ENCODE peak calls at places on chromosomes 16 and 17, in six cellular contexts. Z, W, O, U, N and A are unnamed samples.
A peak's percentile ranks its signal among the peaks of the same experiment; 100 is the strongest.

GRCh38 chr16:27852681-27853080 is 210.8 kb downstream of the GSG1L start:
- DNase-seq in Z (peak; percentile 8), W (no peak), O (no peak), U (no peak), N (no peak), A (no peak)

GRCh38 chr16:29664133-29664912 is 1.3 kb downstream of the SPN start:
- DNase-seq in Z (peak; percentile 56), W (no peak), O (no peak), U (peak; percentile 60), N (no peak), A (peak; percentile 31)

GRCh38 chr17:74842599-74843351 is 16.9 kb downstream of the GRIN2C start:
- DNase-seq in Z (peak; percentile 75), W (peak; percentile 37), O (peak; percentile 67), U (no peak), N (no peak), A (no peak)

GRCh38 chr16:53960954-53961616 is 257.1 kb downstream of the FTO start:
- DNase-seq in Z (no peak), W (no peak), O (no peak), U (no peak), N (no peak), A (no peak)

GRCh38 chr17:77420804-77421634 is 280.2 kb downstream of the SEC14L1 start:
- DNase-seq in Z (peak; percentile 72), W (peak; percentile 92), O (peak; percentile 67), U (no peak), N (no peak), A (peak; percentile 41)

GRCh38 chr17:1744551-1745512 is 2.2 kb downstream of the SERPINF2 start:
- DNase-seq in Z (no peak), W (no peak), O (no peak), U (no peak), N (no peak), A (no peak)

GRCh38 chr17:38705803-38706624 is 941 bp downstream of the MLLT6 start:
- DNase-seq in Z (no peak), W (no peak), O (no peak), U (no peak), N (no peak), A (no peak)

GRCh38 chr17:73048170-73048569 is 44.3 kb downstream of the SLC39A11 start:
- DNase-seq in Z (no peak), W (no peak), O (no peak), U (no peak), N (no peak), A (no peak)

GRCh38 chr17:17804007-17804406 is 32.8 kb downstream of the SREBF1 start:
- DNase-seq in Z (no peak), W (no peak), O (no peak), U (no peak), N (no peak), A (no peak)

GRCh38 chr17:82940226-82941020 is 100.6 kb upstream of the ZNF750 start:
- DNase-seq in Z (no peak), W (no peak), O (no peak), U (no peak), N (no peak), A (no peak)

GRCh38 chr16:55297910-55298175 is 26.2 kb upstream of the IRX6 start:
- DNase-seq in Z (no peak), W (peak; percentile 0), O (no peak), U (no peak), N (no peak), A (no peak)